ENCODE peak calls at places on chromosome 16, in seven cellular contexts. F is A549, N is foreskin fibroblast, M is Peyer's patch, G is lower lobe of right lung, T is A673, W is mammary epithelial cell. O is an unnamed sample.

GRCh38 chr16:30131869-30132475 is 9.0 kb upstream of the MAPK3 start:
- DNase-seq in F (no peak), N (no peak), M (no peak), G (no peak), T (peak), W (no peak), O (no peak)

GRCh38 chr16:57899771-57900661 is 70.9 kb downstream of the CNGB1 start:
- DNase-seq in F (peak), N (peak), M (peak), G (peak), T (peak), W (peak), O (peak)

GRCh38 chr16:81651758-81652718 is 127.1 kb upstream of the PLCG2 start:
- DNase-seq in F (no peak), N (no peak), M (no peak), G (no peak), T (no peak), W (no peak), O (no peak)

GRCh38 chr16:83768976-83769375 is 38.8 kb upstream of the HSBP1 start:
- DNase-seq in F (no peak), N (no peak), M (no peak), G (no peak), T (no peak), W (no peak), O (no peak)

GRCh38 chr16:47311738-47312505 is 148.9 kb downstream of the ITFG1 start:
- DNase-seq in F (peak), N (no peak), M (no peak), G (no peak), T (peak), W (peak), O (no peak)

GRCh38 chr16:17556276-17557052 is 85.7 kb upstream of the XYLT1 start:
- DNase-seq in F (peak), N (peak), M (no peak), G (no peak), T (peak), W (peak), O (no peak)

GRCh38 chr16:85716680-85717038 is 27.9 kb upstream of the GINS2 start:
- DNase-seq in F (no peak), N (no peak), M (no peak), G (no peak), T (peak), W (no peak), O (no peak)

GRCh38 chr16:22816475-22816874 is 2.5 kb downstream of the HS3ST2 start:
- DNase-seq in F (peak), N (no peak), M (no peak), G (no peak), T (no peak), W (peak), O (no peak)

GRCh38 chr16:13429411-13429810 is 490.5 kb upstream of the ERCC4 start:
- DNase-seq in F (no peak), N (no peak), M (no peak), G (no peak), T (no peak), W (no peak), O (no peak)

GRCh38 chr16:51034481-51035109 is 116.5 kb downstream of the SALL1 start:
- DNase-seq in F (no peak), N (no peak), M (no peak), G (no peak), T (peak), W (no peak), O (no peak)

GRCh38 chr16:28572659-28573510 is 19.2 kb downstream of the SGF29 start:
- DNase-seq in F (no peak), N (no peak), M (no peak), G (no peak), T (no peak), W (no peak), O (no peak)

GRCh38 chr16:4767872-4768548 is 1.0 kb upstream of the ZNF500 start:
- DNase-seq in F (peak), N (no peak), M (no peak), G (no peak), T (peak), W (peak), O (no peak)

GRCh38 chr16:50711862-50712567 is 18.6 kb downstream of the NOD2 start:
- DNase-seq in F (no peak), N (no peak), M (no peak), G (no peak), T (no peak), W (no peak), O (no peak)

GRCh38 chr16:59783191-59783590 is 1049.1 kb upstream of the GOT2 start:
- DNase-seq in F (no peak), N (peak), M (no peak), G (no peak), T (no peak), W (peak), O (no peak)

GRCh38 chr16:82991941-82992675 is 365.3 kb downstream of the CDH13 start:
- DNase-seq in F (no peak), N (no peak), M (no peak), G (no peak), T (no peak), W (no peak), O (no peak)

GRCh38 chr16:73019456-73020362 is 28.2 kb downstream of the ZFHX3 start:
- DNase-seq in F (peak), N (peak), M (peak), G (no peak), T (no peak), W (no peak), O (no peak)

GRCh38 chr16:4869147-4869790 is 22.0 kb downstream of the UBN1 start:
- DNase-seq in F (no peak), N (no peak), M (peak), G (no peak), T (no peak), W (no peak), O (no peak)

DNA sequence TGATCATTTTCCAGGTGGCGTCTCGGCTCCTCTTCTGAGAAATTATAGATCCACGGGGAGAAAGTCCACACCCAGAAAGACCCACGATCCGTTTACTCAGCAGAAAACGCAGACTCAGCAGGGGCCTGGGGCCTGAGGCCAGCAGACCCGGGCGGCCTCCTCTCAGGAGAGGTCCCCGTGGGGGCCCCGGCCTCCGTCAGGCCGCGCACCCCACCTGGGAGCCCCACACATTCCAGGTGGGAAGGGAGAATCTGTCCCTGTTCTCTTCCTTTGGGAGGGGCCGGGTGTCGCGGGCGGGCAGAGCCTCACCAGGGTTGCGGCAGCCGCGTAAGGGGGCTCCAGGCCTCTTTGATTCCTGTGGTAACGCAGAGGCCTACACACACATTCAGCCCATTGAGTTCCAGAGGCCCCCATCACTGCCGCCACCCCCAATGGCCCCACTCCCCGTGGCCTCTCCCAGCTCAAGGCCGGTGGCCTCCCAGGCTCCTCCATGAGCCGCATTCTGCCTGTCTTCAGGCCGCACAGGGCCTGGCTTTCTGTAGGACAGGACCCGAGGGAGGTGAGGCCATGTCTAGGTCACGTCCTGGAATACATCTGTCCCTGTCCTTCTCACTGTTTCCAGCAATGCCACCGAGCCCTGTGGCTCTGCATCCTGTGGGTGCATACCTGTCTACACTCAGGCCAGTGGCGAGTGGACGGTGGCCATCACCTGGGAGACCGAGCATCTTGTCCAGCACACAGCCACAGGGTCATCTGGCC is 1.6 kb upstream of the IGFALS start:
- DNase-seq in F (no peak), N (no peak), M (no peak), G (peak), T (no peak), W (no peak), O (no peak)
- H3K4me3 ChIP-seq in F (no peak), N (no peak), M (no peak), G (peak), T (no peak), W (no peak), O (no peak)

GRCh38 chr16:88672776-88673175 is 9.9 kb upstream of the MVD start:
- DNase-seq in F (peak), N (no peak), M (no peak), G (peak), T (peak), W (no peak), O (no peak)
- TF ChIP-seq CTCF in F (peak), N (peak), M (no peak), G (no peak), T (peak), W (peak), O (no peak)

DNA sequence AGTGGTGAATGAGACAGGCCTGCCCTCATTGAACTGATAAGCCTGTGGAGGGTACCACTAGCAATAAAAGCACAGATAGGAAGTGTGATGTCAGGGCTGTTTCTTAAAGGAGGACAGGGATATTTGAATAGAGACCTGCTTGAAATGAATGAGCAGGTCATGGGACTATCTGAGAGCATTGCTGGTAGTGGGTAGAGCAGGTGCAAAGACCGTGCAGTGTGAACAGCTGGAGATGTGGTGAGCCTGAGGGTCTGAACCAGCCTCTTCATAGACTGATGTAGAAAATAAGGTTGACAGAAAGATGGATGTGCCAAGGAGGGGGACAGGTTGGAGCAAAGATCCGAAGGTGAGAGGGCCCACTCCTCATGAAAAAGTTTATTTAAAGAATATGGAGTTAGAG is 2.4 kb downstream of the NUP93 start:
- DNase-seq in F (no peak), N (no peak), M (no peak), G (no peak), T (no peak), W (no peak), O (no peak)
- H3K4me3 ChIP-seq in F (no peak), N (no peak), M (no peak), G (no peak), T (no peak), W (no peak), O (no peak)

GRCh38 chr16:70470141-70470926 is 15.9 kb downstream of the FCSK start:
- DNase-seq in F (no peak), N (no peak), M (no peak), G (no peak), T (no peak), W (no peak), O (no peak)

GRCh38 chr16:70472786-70473433 is 18.5 kb downstream of the FCSK start:
- DNase-seq in F (no peak), N (no peak), M (no peak), G (no peak), T (no peak), W (no peak), O (no peak)

GRCh38 chr16:70468776-70469525 is 14.6 kb downstream of the FCSK start:
- DNase-seq in F (no peak), N (no peak), M (no peak), G (no peak), T (no peak), W (no peak), O (no peak)

GRCh38 chr16:70473446-70474319 is 19.3 kb downstream of the FCSK start:
- DNase-seq in F (peak), N (no peak), M (no peak), G (no peak), T (no peak), W (no peak), O (no peak)

GRCh38 chr16:70470927-70471341 is 16.5 kb downstream of the FCSK start:
- DNase-seq in F (peak), N (no peak), M (no peak), G (no peak), T (no peak), W (no peak), O (no peak)
- TF ChIP-seq CTCF in F (peak), N (peak), M (no peak), G (peak), T (peak), W (peak), O (peak)